ENCODE peak calls at places on chromosomes 16 and 17, in five cellular contexts. One of them, this sample, is unnamed.

GRCh38 chr17:17729620-17730249 is 48.5 kb downstream of the RAI1 start:
- DNase-seq in foreskin fibroblast: no peak
- DNase-seq in right cardiac atrium: no peak
- DNase-seq in endodermal cell: peak
- DNase-seq in CD8-positive, alpha-beta memory T cell: peak
- DNase-seq in this sample: peak

GRCh38 chr16:1194665-1195392 is 30.2 kb downstream of the TPSG1 start:
- DNase-seq in foreskin fibroblast: no peak
- DNase-seq in right cardiac atrium: no peak
- DNase-seq in endodermal cell: peak
- DNase-seq in CD8-positive, alpha-beta memory T cell: no peak
- DNase-seq in this sample: no peak

GRCh38 chr17:18379246-18380146 is 1.9 kb downstream of the EVPLL start:
- DNase-seq in foreskin fibroblast: no peak
- DNase-seq in right cardiac atrium: no peak
- DNase-seq in endodermal cell: no peak
- DNase-seq in CD8-positive, alpha-beta memory T cell: no peak
- DNase-seq in this sample: no peak

GRCh38 chr17:54785643-54786258 is 114.9 kb upstream of the TOM1L1 start:
- DNase-seq in foreskin fibroblast: no peak
- DNase-seq in right cardiac atrium: no peak
- DNase-seq in endodermal cell: no peak
- DNase-seq in CD8-positive, alpha-beta memory T cell: no peak
- DNase-seq in this sample: no peak

GRCh38 chr16:401468-402348 is at the start of gene DECR2:
- DNase-seq in foreskin fibroblast: peak
- DNase-seq in right cardiac atrium: peak
- DNase-seq in endodermal cell: peak
- DNase-seq in CD8-positive, alpha-beta memory T cell: peak
- DNase-seq in this sample: peak

GRCh38 chr17:21143695-21144094 is 16.9 kb downstream of the DHRS7B start:
- DNase-seq in foreskin fibroblast: no peak
- DNase-seq in right cardiac atrium: no peak
- DNase-seq in endodermal cell: no peak
- DNase-seq in CD8-positive, alpha-beta memory T cell: no peak
- DNase-seq in this sample: no peak

GRCh38 chr17:73338050-73338491 is 26.3 kb upstream of the CDC42EP4 start:
- DNase-seq in foreskin fibroblast: peak
- DNase-seq in right cardiac atrium: peak
- DNase-seq in endodermal cell: no peak
- DNase-seq in CD8-positive, alpha-beta memory T cell: no peak
- DNase-seq in this sample: no peak

GRCh38 chr16:839643-840408 is 39.3 kb upstream of the GNG13 start:
- DNase-seq in foreskin fibroblast: no peak
- DNase-seq in right cardiac atrium: peak
- DNase-seq in endodermal cell: no peak
- DNase-seq in CD8-positive, alpha-beta memory T cell: no peak
- DNase-seq in this sample: no peak

GRCh38 chr17:42116705-42117396 is 4.3 kb downstream of the KAT2A start:
- DNase-seq in foreskin fibroblast: peak
- DNase-seq in right cardiac atrium: peak
- DNase-seq in endodermal cell: peak
- DNase-seq in CD8-positive, alpha-beta memory T cell: peak
- DNase-seq in this sample: peak

GRCh38 chr17:1147664-1148063 is 32.1 kb downstream of the ABR start:
- DNase-seq in foreskin fibroblast: peak
- DNase-seq in right cardiac atrium: no peak
- DNase-seq in endodermal cell: peak
- DNase-seq in CD8-positive, alpha-beta memory T cell: no peak
- DNase-seq in this sample: peak

GRCh38 chr17:68596411-68596945 is 4.7 kb downstream of the FAM20A start:
- DNase-seq in foreskin fibroblast: no peak
- DNase-seq in right cardiac atrium: no peak
- DNase-seq in endodermal cell: no peak
- DNase-seq in CD8-positive, alpha-beta memory T cell: no peak
- DNase-seq in this sample: no peak

GRCh38 chr17:77611791-77612466 is 346.6 kb upstream of the TNRC6C start:
- DNase-seq in foreskin fibroblast: no peak
- DNase-seq in right cardiac atrium: no peak
- DNase-seq in endodermal cell: no peak
- DNase-seq in CD8-positive, alpha-beta memory T cell: no peak
- DNase-seq in this sample: no peak

GRCh38 chr17:43984521-43984920 is 19.9 kb upstream of the NAGS start:
- DNase-seq in foreskin fibroblast: no peak
- DNase-seq in right cardiac atrium: no peak
- DNase-seq in endodermal cell: peak
- DNase-seq in CD8-positive, alpha-beta memory T cell: no peak
- DNase-seq in this sample: no peak

GRCh38 chr17:78664476-78665384 is 87.5 kb upstream of the DNAH17 start:
- DNase-seq in foreskin fibroblast: no peak
- DNase-seq in right cardiac atrium: peak
- DNase-seq in endodermal cell: no peak
- DNase-seq in CD8-positive, alpha-beta memory T cell: no peak
- DNase-seq in this sample: no peak

GRCh38 chr16:26395700-26396099 is 671.0 kb upstream of the C16orf82 start:
- DNase-seq in foreskin fibroblast: no peak
- DNase-seq in right cardiac atrium: no peak
- DNase-seq in endodermal cell: no peak
- DNase-seq in CD8-positive, alpha-beta memory T cell: no peak
- DNase-seq in this sample: no peak

GRCh38 chr16:1691276-1691675 is 13.2 kb downstream of the JPT2 start:
- DNase-seq in foreskin fibroblast: no peak
- DNase-seq in right cardiac atrium: no peak
- DNase-seq in endodermal cell: no peak
- DNase-seq in CD8-positive, alpha-beta memory T cell: no peak
- DNase-seq in this sample: no peak

GRCh38 chr17:78168906-78169793 is 769 bp downstream of the SYNGR2 start:
- DNase-seq in foreskin fibroblast: peak
- DNase-seq in right cardiac atrium: peak
- DNase-seq in endodermal cell: peak
- DNase-seq in CD8-positive, alpha-beta memory T cell: peak
- DNase-seq in this sample: peak

GRCh38 chr17:43554857-43555256 is 8.7 kb upstream of the ETV4 start:
- DNase-seq in foreskin fibroblast: no peak
- DNase-seq in right cardiac atrium: no peak
- DNase-seq in endodermal cell: peak
- DNase-seq in CD8-positive, alpha-beta memory T cell: no peak
- DNase-seq in this sample: no peak

GRCh38 chr16:30368122-30368791 is 2.0 kb downstream of the TBC1D10B start:
- DNase-seq in foreskin fibroblast: peak
- DNase-seq in right cardiac atrium: peak
- DNase-seq in endodermal cell: peak
- DNase-seq in CD8-positive, alpha-beta memory T cell: no peak
- DNase-seq in this sample: no peak

GRCh38 chr17:46822388-46822921 is 4.0 kb upstream of the WNT3 start:
- DNase-seq in foreskin fibroblast: no peak
- DNase-seq in right cardiac atrium: no peak
- DNase-seq in endodermal cell: peak
- DNase-seq in CD8-positive, alpha-beta memory T cell: no peak
- DNase-seq in this sample: no peak

GRCh38 chr17:81481815-81482505 is 30.6 kb downstream of the ACTG1 start:
- DNase-seq in foreskin fibroblast: no peak
- DNase-seq in right cardiac atrium: no peak
- DNase-seq in endodermal cell: no peak
- DNase-seq in CD8-positive, alpha-beta memory T cell: no peak
- DNase-seq in this sample: no peak

GRCh38 chr16:56708821-56709685 is 20.9 kb upstream of the NUP93 start:
- DNase-seq in foreskin fibroblast: no peak
- DNase-seq in right cardiac atrium: no peak
- DNase-seq in endodermal cell: peak
- DNase-seq in CD8-positive, alpha-beta memory T cell: no peak
- DNase-seq in this sample: peak

GRCh38 chr16:20001856-20002707 is 71.6 kb downstream of the GPR139 start:
- DNase-seq in foreskin fibroblast: no peak
- DNase-seq in right cardiac atrium: no peak
- DNase-seq in endodermal cell: no peak
- DNase-seq in CD8-positive, alpha-beta memory T cell: no peak
- DNase-seq in this sample: peak

GRCh38 chr17:61285483-61286320 is 113.9 kb upstream of the TBX2 start:
- DNase-seq in foreskin fibroblast: peak
- DNase-seq in right cardiac atrium: peak
- DNase-seq in endodermal cell: peak
- DNase-seq in CD8-positive, alpha-beta memory T cell: no peak
- DNase-seq in this sample: no peak

GRCh38 chr17:46949291-46950174 is 26.6 kb downstream of the GOSR2 start:
- DNase-seq in foreskin fibroblast: no peak
- DNase-seq in right cardiac atrium: no peak
- DNase-seq in endodermal cell: no peak
- DNase-seq in CD8-positive, alpha-beta memory T cell: no peak
- DNase-seq in this sample: no peak

GRCh38 chr16:4369006-4369766 is 2.5 kb upstream of the VASN start:
- DNase-seq in foreskin fibroblast: no peak
- DNase-seq in right cardiac atrium: peak
- DNase-seq in endodermal cell: no peak
- DNase-seq in CD8-positive, alpha-beta memory T cell: no peak
- DNase-seq in this sample: no peak

GRCh38 chr17:82173351-82174041 is 39.1 kb downstream of the CCDC57 start:
- DNase-seq in foreskin fibroblast: no peak
- DNase-seq in right cardiac atrium: no peak
- DNase-seq in endodermal cell: peak
- DNase-seq in CD8-positive, alpha-beta memory T cell: no peak
- DNase-seq in this sample: no peak

GRCh38 chr17:34235389-34236028 is 19.6 kb upstream of the CCL2 start:
- DNase-seq in foreskin fibroblast: no peak
- DNase-seq in right cardiac atrium: peak
- DNase-seq in endodermal cell: peak
- DNase-seq in CD8-positive, alpha-beta memory T cell: no peak
- DNase-seq in this sample: peak

GRCh38 chr17:65434251-65434650 is 127.2 kb downstream of the AXIN2 start:
- DNase-seq in foreskin fibroblast: no peak
- DNase-seq in right cardiac atrium: no peak
- DNase-seq in endodermal cell: no peak
- DNase-seq in CD8-positive, alpha-beta memory T cell: no peak
- DNase-seq in this sample: no peak

GRCh38 chr16:66898933-66899309 is 18.6 kb downstream of the PDP2 start:
- DNase-seq in foreskin fibroblast: no peak
- DNase-seq in right cardiac atrium: no peak
- DNase-seq in endodermal cell: no peak
- DNase-seq in CD8-positive, alpha-beta memory T cell: no peak
- DNase-seq in this sample: no peak

GRCh38 chr16:17031484-17032268 is 439.1 kb downstream of the XYLT1 start:
- DNase-seq in foreskin fibroblast: no peak
- DNase-seq in right cardiac atrium: no peak
- DNase-seq in endodermal cell: no peak
- DNase-seq in CD8-positive, alpha-beta memory T cell: no peak
- DNase-seq in this sample: no peak

GRCh38 chr16:28259781-28260150 is 32.6 kb upstream of the SBK1 start:
- DNase-seq in foreskin fibroblast: no peak
- DNase-seq in right cardiac atrium: no peak
- DNase-seq in endodermal cell: no peak
- DNase-seq in CD8-positive, alpha-beta memory T cell: no peak
- DNase-seq in this sample: no peak

GRCh38 chr17:82240506-82241182 is 11.8 kb downstream of the SLC16A3 start:
- DNase-seq in foreskin fibroblast: no peak
- DNase-seq in right cardiac atrium: no peak
- DNase-seq in endodermal cell: peak
- DNase-seq in CD8-positive, alpha-beta memory T cell: no peak
- DNase-seq in this sample: no peak

GRCh38 chr16:86424968-86425367 is 85.4 kb upstream of the FOXF1 start:
- DNase-seq in foreskin fibroblast: no peak
- DNase-seq in right cardiac atrium: no peak
- DNase-seq in endodermal cell: no peak
- DNase-seq in CD8-positive, alpha-beta memory T cell: no peak
- DNase-seq in this sample: no peak

GRCh38 chr16:89393731-89394406 is 96.5 kb downstream of the ANKRD11 start:
- DNase-seq in foreskin fibroblast: no peak
- DNase-seq in right cardiac atrium: no peak
- DNase-seq in endodermal cell: peak
- DNase-seq in CD8-positive, alpha-beta memory T cell: no peak
- DNase-seq in this sample: no peak

DNA sequence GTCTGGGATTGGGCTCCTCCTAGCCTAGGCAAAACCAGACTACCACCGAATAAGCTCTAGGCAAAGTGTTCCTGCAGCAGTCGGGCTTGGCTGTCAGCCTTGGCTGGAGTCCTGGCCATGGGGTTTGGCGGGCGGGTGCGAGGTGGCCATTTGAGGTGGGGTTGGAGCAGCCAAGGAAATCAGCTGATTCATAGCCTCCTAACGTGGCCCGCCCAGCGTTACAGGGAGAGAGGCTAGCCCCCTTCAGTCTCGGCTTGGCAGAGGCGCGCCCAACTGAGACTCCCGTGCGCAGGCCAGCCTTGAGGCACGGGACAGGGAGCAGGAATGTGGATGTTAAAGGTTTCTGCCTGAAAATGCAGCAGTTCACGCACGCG is 1.9 kb downstream of the PMP22 start:
- DNase-seq in foreskin fibroblast: peak
- DNase-seq in right cardiac atrium: peak
- DNase-seq in endodermal cell: no peak
- DNase-seq in CD8-positive, alpha-beta memory T cell: no peak
- DNase-seq in this sample: peak
- H3K4me3 ChIP-seq in foreskin fibroblast: peak
- H3K4me3 ChIP-seq in right cardiac atrium: peak
- H3K4me3 ChIP-seq in endodermal cell: peak
- H3K4me3 ChIP-seq in CD8-positive, alpha-beta memory T cell: no peak
- H3K4me3 ChIP-seq in this sample: peak

DNA sequence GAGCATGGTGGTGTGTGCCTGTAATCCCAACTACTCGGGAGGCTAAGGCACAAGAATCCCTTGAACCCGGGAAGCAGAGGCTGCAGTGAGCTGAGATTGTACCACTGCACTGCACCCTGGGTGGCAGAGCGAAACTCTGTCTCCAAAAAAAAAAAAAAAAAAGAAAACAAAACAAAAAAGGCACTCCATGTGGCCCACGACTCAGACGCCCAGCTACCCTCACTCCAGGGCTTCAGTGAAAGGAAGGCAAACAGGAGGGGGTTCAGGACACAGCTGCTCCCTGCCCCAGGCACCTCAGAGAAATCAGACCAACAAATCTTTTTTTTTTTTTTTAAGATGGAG is 91.7 kb downstream of the LITAF start:
- DNase-seq in foreskin fibroblast: no peak
- DNase-seq in right cardiac atrium: no peak
- DNase-seq in endodermal cell: no peak
- DNase-seq in CD8-positive, alpha-beta memory T cell: no peak
- DNase-seq in this sample: no peak
- H3K4me3 ChIP-seq in foreskin fibroblast: no peak
- H3K4me3 ChIP-seq in right cardiac atrium: no peak
- H3K4me3 ChIP-seq in endodermal cell: no peak
- H3K4me3 ChIP-seq in CD8-positive, alpha-beta memory T cell: no peak
- H3K4me3 ChIP-seq in this sample: no peak

GRCh38 chr16:24255446-24256352 is at the start of gene CACNG3:
- DNase-seq in foreskin fibroblast: no peak
- DNase-seq in right cardiac atrium: peak
- DNase-seq in endodermal cell: peak
- DNase-seq in CD8-positive, alpha-beta memory T cell: peak
- DNase-seq in this sample: no peak
- H3K4me3 ChIP-seq in foreskin fibroblast: no peak
- H3K4me3 ChIP-seq in right cardiac atrium: no peak
- H3K4me3 ChIP-seq in endodermal cell: peak
- H3K4me3 ChIP-seq in CD8-positive, alpha-beta memory T cell: no peak
- H3K4me3 ChIP-seq in this sample: no peak

DNA sequence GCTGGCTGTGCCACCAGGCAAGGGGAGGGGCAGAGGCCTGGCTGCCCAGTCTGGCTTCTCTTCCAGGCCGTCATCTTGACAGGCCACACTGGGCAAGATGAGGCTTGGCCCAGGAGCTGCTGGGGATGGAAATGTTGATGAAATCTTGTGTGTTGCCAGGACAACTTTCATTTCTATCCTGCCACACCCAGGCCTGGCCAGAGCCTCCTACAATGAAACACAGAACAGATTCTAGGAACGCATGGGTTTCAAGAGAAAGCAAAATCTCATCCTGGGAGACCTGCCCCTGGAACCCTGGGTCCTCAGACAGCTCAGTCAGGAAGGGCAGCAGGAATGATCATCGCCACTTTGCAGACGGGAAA is 9.3 kb downstream of the HEXIM2 start:
- DNase-seq in foreskin fibroblast: peak
- DNase-seq in right cardiac atrium: peak
- DNase-seq in endodermal cell: peak
- DNase-seq in CD8-positive, alpha-beta memory T cell: no peak
- DNase-seq in this sample: peak
- H3K4me3 ChIP-seq in foreskin fibroblast: peak
- H3K4me3 ChIP-seq in right cardiac atrium: no peak
- H3K4me3 ChIP-seq in endodermal cell: no peak
- H3K4me3 ChIP-seq in CD8-positive, alpha-beta memory T cell: no peak
- H3K4me3 ChIP-seq in this sample: no peak